ENCODE peak calls at places on chromosomes 1 and 21, in eight cellular contexts. One of them, this sample, is unnamed.

GRCh38 chr1:19616489-19616888 is 27.6 kb upstream of the NBL1 start:
- DNase-seq in GF-D8: no peak
- DNase-seq in HT-29: no peak
- DNase-seq in esophagus squamous epithelium: no peak
- DNase-seq in left ventricle myocardium inferior: no peak
- DNase-seq in KG1: no peak
- DNase-seq in NCI-H1092 treated with DMSO at 0.1 percent for 48 hours: no peak
- DNase-seq in T-cell: no peak
- DNase-seq in this sample: no peak

GRCh38 chr1:117609471-117609911 is 3.6 kb downstream of the TENT5C start:
- DNase-seq in GF-D8: no peak
- DNase-seq in KG1: no peak
- DNase-seq in NCI-H1092 treated with DMSO at 0.1 percent for 48 hours: no peak
- DNase-seq in esophagus squamous epithelium: no peak
- DNase-seq in left ventricle myocardium inferior: peak; percentile 44
- DNase-seq in T-cell: no peak
- DNase-seq in HT-29: no peak
- DNase-seq in this sample: no peak

GRCh38 chr1:157829711-157830110 is 9.8 kb upstream of the FCRL1 start:
- DNase-seq in KG1: no peak
- DNase-seq in left ventricle myocardium inferior: no peak
- DNase-seq in T-cell: no peak
- DNase-seq in GF-D8: no peak
- DNase-seq in esophagus squamous epithelium: no peak
- DNase-seq in HT-29: no peak
- DNase-seq in NCI-H1092 treated with DMSO at 0.1 percent for 48 hours: no peak
- DNase-seq in this sample: no peak

GRCh38 chr21:36587388-36587787 is 107.5 kb upstream of the CLDN14 start:
- DNase-seq in GF-D8: no peak
- DNase-seq in left ventricle myocardium inferior: no peak
- DNase-seq in KG1: no peak
- DNase-seq in T-cell: no peak
- DNase-seq in NCI-H1092 treated with DMSO at 0.1 percent for 48 hours: no peak
- DNase-seq in esophagus squamous epithelium: no peak
- DNase-seq in HT-29: peak; percentile 1
- DNase-seq in this sample: peak; percentile 9

GRCh38 chr1:77202746-77203145 is 16.5 kb downstream of the PIGK start:
- DNase-seq in HT-29: no peak
- DNase-seq in left ventricle myocardium inferior: no peak
- DNase-seq in KG1: no peak
- DNase-seq in T-cell: no peak
- DNase-seq in GF-D8: no peak
- DNase-seq in NCI-H1092 treated with DMSO at 0.1 percent for 48 hours: no peak
- DNase-seq in esophagus squamous epithelium: no peak
- DNase-seq in this sample: no peak

GRCh38 chr1:164830628-164831027 is 271.6 kb downstream of the PBX1 start:
- DNase-seq in left ventricle myocardium inferior: no peak
- DNase-seq in KG1: no peak
- DNase-seq in esophagus squamous epithelium: no peak
- DNase-seq in GF-D8: no peak
- DNase-seq in HT-29: peak; percentile 5
- DNase-seq in T-cell: no peak
- DNase-seq in NCI-H1092 treated with DMSO at 0.1 percent for 48 hours: no peak
- DNase-seq in this sample: no peak

GRCh38 chr1:215523128-215523861 is 43.8 kb upstream of the KCTD3 start:
- DNase-seq in KG1: no peak
- DNase-seq in esophagus squamous epithelium: no peak
- DNase-seq in left ventricle myocardium inferior: no peak
- DNase-seq in HT-29: peak; percentile 13
- DNase-seq in GF-D8: no peak
- DNase-seq in T-cell: no peak
- DNase-seq in NCI-H1092 treated with DMSO at 0.1 percent for 48 hours: no peak
- DNase-seq in this sample: no peak

GRCh38 chr1:3020263-3020909 is 881 bp upstream of the ACTRT2 start:
- DNase-seq in HT-29: no peak
- DNase-seq in left ventricle myocardium inferior: no peak
- DNase-seq in NCI-H1092 treated with DMSO at 0.1 percent for 48 hours: no peak
- DNase-seq in GF-D8: no peak
- DNase-seq in T-cell: no peak
- DNase-seq in esophagus squamous epithelium: no peak
- DNase-seq in KG1: no peak
- DNase-seq in this sample: no peak

GRCh38 chr1:13706058-13706457 is 6.1 kb downstream of the PRDM2 start:
- DNase-seq in KG1: no peak
- DNase-seq in GF-D8: peak; percentile 28
- DNase-seq in T-cell: no peak
- DNase-seq in HT-29: no peak
- DNase-seq in NCI-H1092 treated with DMSO at 0.1 percent for 48 hours: no peak
- DNase-seq in esophagus squamous epithelium: no peak
- DNase-seq in left ventricle myocardium inferior: no peak
- DNase-seq in this sample: no peak

GRCh38 chr1:206590025-206590834 is 22.0 kb downstream of the EIF2D start:
- DNase-seq in T-cell: no peak
- DNase-seq in KG1: no peak
- DNase-seq in GF-D8: no peak
- DNase-seq in esophagus squamous epithelium: no peak
- DNase-seq in NCI-H1092 treated with DMSO at 0.1 percent for 48 hours: no peak
- DNase-seq in HT-29: no peak
- DNase-seq in left ventricle myocardium inferior: no peak
- DNase-seq in this sample: peak; percentile 59

GRCh38 chr1:156608981-156609380 is 7.7 kb upstream of the GPATCH4 start:
- DNase-seq in T-cell: no peak
- DNase-seq in left ventricle myocardium inferior: no peak
- DNase-seq in GF-D8: no peak
- DNase-seq in KG1: no peak
- DNase-seq in HT-29: peak; percentile 78
- DNase-seq in NCI-H1092 treated with DMSO at 0.1 percent for 48 hours: peak; percentile 41
- DNase-seq in esophagus squamous epithelium: no peak
- DNase-seq in this sample: no peak

GRCh38 chr1:152089014-152089674 is at the start of gene TCHHL1:
- DNase-seq in T-cell: no peak
- DNase-seq in HT-29: no peak
- DNase-seq in GF-D8: no peak
- DNase-seq in KG1: no peak
- DNase-seq in esophagus squamous epithelium: no peak
- DNase-seq in NCI-H1092 treated with DMSO at 0.1 percent for 48 hours: no peak
- DNase-seq in left ventricle myocardium inferior: no peak
- DNase-seq in this sample: no peak

This sample was measured in keratinocyte.